ENCODE peak calls at places on chromosomes 12 and 14, in ten cellular contexts. D is SW480; N is progenitor cell of endocrine pancreas; G is T follicular helper cell; Q is activated T-helper 1 cell treated with anti-CD3 and anti-CD28 coated beads, Interleukin-12 subunit alpha, Interleukin-12 subunit beta, Interleukin-2, Interleukin-4 antibody, amounts not matched to agents 30 ng/mL and 10 ng/mL and 1 ng/mL, durations not matched to agents 14 hours and 24 hours and 36 hours; O is PC-3; J is RKO; A is HFF-Myc; E is naive thymus-derived CD8-positive, alpha-beta T cell; P is CD8-positive, alpha-beta T cell. L is an unnamed sample.

GRCh38 chr12:128052341-128052740 is 214.6 kb upstream of the TMEM132C start:
- DNase-seq in E (no peak), J (no peak), Q (no peak), N (no peak), G (no peak), D (no peak), A (no peak), P (no peak), O (peak; percentile 36), L (no peak)

GRCh38 chr12:24661657-24662096 is 287.2 kb downstream of the BCAT1 start:
- DNase-seq in D (no peak), P (no peak), O (no peak), G (no peak), E (no peak), J (no peak), N (no peak), Q (no peak), A (no peak), L (no peak)

GRCh38 chr12:53939141-53940108 is 794 bp downstream of the HOXC13 start:
- DNase-seq in J (no peak), Q (no peak), N (peak; percentile 36), P (no peak), O (peak; percentile 48), G (no peak), A (no peak), E (no peak), D (peak; percentile 39), L (no peak)

GRCh38 chr12:22625671-22626251 is 790 bp downstream of the ETNK1 start:
- DNase-seq in O (peak; percentile 33), Q (peak; percentile 10), N (peak; percentile 37), E (peak; percentile 18), P (peak; percentile 9), D (peak; percentile 88), J (peak; percentile 77), G (no peak), A (peak; percentile 17), L (no peak)

GRCh38 chr12:116717466-116718457 is 20.1 kb downstream of the SPRING1 start:
- DNase-seq in D (no peak), G (no peak), Q (no peak), O (no peak), E (no peak), N (no peak), P (no peak), J (no peak), A (no peak), L (no peak)

GRCh38 chr14:71247106-71247505 is 339.8 kb downstream of the PCNX1 start:
- DNase-seq in N (no peak), E (no peak), G (no peak), D (no peak), O (no peak), Q (no peak), J (peak; percentile 44), A (no peak), P (no peak), L (no peak)

GRCh38 chr12:8065991-8066594 is at the start of gene C3AR1:
- DNase-seq in Q (peak; percentile 43), A (peak; percentile 41), O (peak; percentile 50), G (peak; percentile 47), E (peak; percentile 37), D (peak; percentile 70), J (peak; percentile 77), N (no peak), P (peak; percentile 30), L (no peak)

GRCh38 chr14:102810523-102810922 is 33.3 kb downstream of the TRAF3 start:
- DNase-seq in O (no peak), G (no peak), Q (no peak), J (no peak), D (no peak), A (no peak), E (no peak), N (no peak), P (no peak), L (no peak)

GRCh38 chr12:47977772-47978597 is 14.6 kb downstream of the TMEM106C start:
- DNase-seq in E (no peak), Q (no peak), P (no peak), D (no peak), O (no peak), N (no peak), G (no peak), J (no peak), A (no peak), L (no peak)

GRCh38 chr14:71686677-71687076 is 245.6 kb upstream of the RGS6 start:
- DNase-seq in J (no peak), A (no peak), O (no peak), G (no peak), P (no peak), Q (no peak), N (no peak), D (no peak), E (no peak), L (no peak)

GRCh38 chr14:105528197-105528858 is 1.9 kb downstream of the TMEM121 start:
- DNase-seq in N (peak; percentile 66), A (peak; percentile 17), P (peak; percentile 72), G (peak; percentile 70), O (peak; percentile 79), E (peak; percentile 82), D (peak; percentile 62), J (peak; percentile 72), Q (peak; percentile 75), L (peak; percentile 100)

GRCh38 chr12:52369809-52370208 is 2.5 kb upstream of the KRT85 start:
- DNase-seq in O (no peak), D (no peak), E (no peak), N (no peak), P (no peak), Q (no peak), J (no peak), A (no peak), G (no peak), L (no peak)

GRCh38 chr14:81772391-81772790 is 238.7 kb upstream of the SEL1L start:
- DNase-seq in D (no peak), N (no peak), O (no peak), E (no peak), G (no peak), A (no peak), J (no peak), Q (no peak), P (no peak), L (no peak)

GRCh38 chr12:6392499-6392898 is 8.5 kb downstream of the LTBR start:
- DNase-seq in O (no peak), P (no peak), E (no peak), J (no peak), A (no peak), Q (no peak), N (no peak), G (no peak), D (no peak), L (no peak)

GRCh38 chr14:90644882-90645281 is 171.3 kb downstream of the TTC7B start:
- DNase-seq in E (no peak), D (no peak), Q (no peak), A (peak; percentile 38), O (no peak), P (no peak), J (no peak), N (no peak), G (no peak), L (no peak)

GRCh38 chr14:22865424-22866215 is 5.9 kb upstream of the LRP10 start:
- DNase-seq in G (no peak), P (no peak), Q (no peak), A (no peak), J (no peak), E (no peak), D (no peak), N (no peak), O (no peak), L (no peak)